ENCODE peak calls at places on chromosomes 16 and 17, in five cellular contexts. Q is CD8-positive, alpha-beta T cell; C is cardiac muscle cell; V is prostate gland; S is neural progenitor cell. A is an unnamed sample.
A peak's percentile ranks its signal among the peaks of the same experiment; 100 is the strongest.

GRCh38 chr16:87474017-87474416 is 18.8 kb downstream of the ZCCHC14 start:
- DNase-seq in Q (no peak), C (no peak), V (no peak), S (no peak), A (no peak)

GRCh38 chr16:30605148-30605547 is 5.0 kb downstream of the ZNF689 start:
- DNase-seq in Q (no peak), C (no peak), V (no peak), S (no peak), A (no peak)

GRCh38 chr16:68473358-68474064 is 25.2 kb upstream of the SMPD3 start:
- DNase-seq in Q (no peak), C (no peak), V (no peak), S (no peak), A (no peak)

GRCh38 chr16:89741342-89742014 is 20.1 kb downstream of the ZNF276 start:
- DNase-seq in Q (no peak), C (peak; percentile 65), V (no peak), S (no peak), A (no peak)

GRCh38 chr17:31838641-31839225 is 20.3 kb downstream of the COPRS start:
- DNase-seq in Q (no peak), C (no peak), V (no peak), S (no peak), A (no peak)

GRCh38 chr17:4499431-4500187 is 928 bp downstream of the SPNS2 start:
- DNase-seq in Q (no peak), C (no peak), V (no peak), S (peak; percentile 72), A (no peak)

GRCh38 chr17:63918305-63918704 is 334 bp downstream of the GH1 start:
- DNase-seq in Q (no peak), C (no peak), V (no peak), S (peak; percentile 62), A (no peak)

GRCh38 chr17:62819511-62820221 is 11.6 kb upstream of the MARCHF10 start:
- DNase-seq in Q (no peak), C (peak; percentile 82), V (peak; percentile 85), S (peak; percentile 67), A (peak; percentile 63)

GRCh38 chr16:12160249-12160648 is 183.7 kb downstream of the SNX29 start:
- DNase-seq in Q (no peak), C (no peak), V (no peak), S (no peak), A (no peak)

GRCh38 chr16:67156146-67156844 is 3.4 kb downstream of the TRADD start:
- DNase-seq in Q (no peak), C (no peak), V (no peak), S (no peak), A (no peak)

GRCh38 chr17:4209611-4210010 is 54.2 kb downstream of the ANKFY1 start:
- DNase-seq in Q (no peak), C (no peak), V (no peak), S (no peak), A (no peak)

GRCh38 chr17:5583426-5584382 is 605 bp downstream of the NLRP1 start:
- DNase-seq in Q (no peak), C (no peak), V (no peak), S (no peak), A (peak; percentile 29)

GRCh38 chr17:34154916-34155730 is 100.0 kb upstream of the CCL2 start:
- DNase-seq in Q (no peak), C (no peak), V (no peak), S (peak; percentile 31), A (no peak)

GRCh38 chr17:82269882-82270500 is 3.5 kb downstream of the CSNK1D start:
- DNase-seq in Q (no peak), C (no peak), V (no peak), S (no peak), A (no peak)

GRCh38 chr17:44605116-44605505 is 47.8 kb downstream of the FZD2 start:
- DNase-seq in Q (no peak), C (no peak), V (no peak), S (no peak), A (no peak)

GRCh38 chr17:57756941-57757340 is 11.8 kb upstream of the CCDC182 start:
- DNase-seq in Q (no peak), C (no peak), V (no peak), S (peak; percentile 32), A (no peak)

GRCh38 chr17:8326591-8327583 is 12.8 kb upstream of the ODF4 start:
- DNase-seq in Q (peak; percentile 12), C (peak; percentile 39), V (no peak), S (peak; percentile 66), A (peak; percentile 64)
- TF ChIP-seq CTCF in Q (no peak), C (no peak), V (no peak), S (no peak), A (no peak)

GRCh38 chr16:71648162-71648561 is 22.2 kb downstream of the MARVELD3 start:
- DNase-seq in Q (no peak), C (no peak), V (no peak), S (no peak), A (no peak)

GRCh38 chr16:71648921-71649320 is 22.9 kb downstream of the MARVELD3 start:
- DNase-seq in Q (no peak), C (no peak), V (no peak), S (peak; percentile 33), A (no peak)

GRCh38 chr16:71647391-71647790 is 21.4 kb downstream of the MARVELD3 start:
- DNase-seq in Q (no peak), C (no peak), V (no peak), S (no peak), A (no peak)

GRCh38 chr16:71645450-71645849 is 19.5 kb downstream of the MARVELD3 start:
- DNase-seq in Q (no peak), C (peak; percentile 17), V (no peak), S (peak; percentile 51), A (no peak)
- H3K36me3 ChIP-seq in Q (peaks cover 7% of the 10 kb centered on the region), C (peaks cover 5% of the 10 kb centered on the region), V (no peaks in the 10 kb centered on the region), S (no peaks in the 10 kb centered on the region), A (peaks cover 51% of the 10 kb centered on the region)

GRCh38 chr16:46568472-46569230 is 52.5 kb downstream of the SHCBP1 start:
- DNase-seq in Q (no peak), C (no peak), V (no peak), S (no peak), A (no peak)
- TF ChIP-seq CTCF in Q (no peak), C (no peak), V (no peak), S (no peak), A (no peak)

GRCh38 chr17:68906638-68907037 is 48.6 kb downstream of the ABCA8 start:
- DNase-seq in Q (no peak), C (peak; percentile 8), V (no peak), S (peak; percentile 32), A (no peak)
- H3K36me3 ChIP-seq in Q (no peaks in the 10 kb centered on the region), C (no peaks in the 10 kb centered on the region), V (no peaks in the 10 kb centered on the region), S (no peaks in the 10 kb centered on the region), A (no peaks in the 10 kb centered on the region)

GRCh38 chr17:50953518-50953830 is 87.3 kb upstream of the TOB1 start:
- DNase-seq in Q (no peak), C (no peak), V (no peak), S (no peak), A (peak; percentile 56)

GRCh38 chr17:50955160-50955559 is 89.0 kb upstream of the TOB1 start:
- DNase-seq in Q (no peak), C (no peak), V (no peak), S (no peak), A (no peak)

GRCh38 chr17:50954641-50955121 is 88.5 kb upstream of the TOB1 start:
- DNase-seq in Q (no peak), C (no peak), V (no peak), S (no peak), A (no peak)

GRCh38 chr17:50952889-50953288 is 86.7 kb upstream of the TOB1 start:
- DNase-seq in Q (no peak), C (no peak), V (no peak), S (no peak), A (no peak)

DNA sequence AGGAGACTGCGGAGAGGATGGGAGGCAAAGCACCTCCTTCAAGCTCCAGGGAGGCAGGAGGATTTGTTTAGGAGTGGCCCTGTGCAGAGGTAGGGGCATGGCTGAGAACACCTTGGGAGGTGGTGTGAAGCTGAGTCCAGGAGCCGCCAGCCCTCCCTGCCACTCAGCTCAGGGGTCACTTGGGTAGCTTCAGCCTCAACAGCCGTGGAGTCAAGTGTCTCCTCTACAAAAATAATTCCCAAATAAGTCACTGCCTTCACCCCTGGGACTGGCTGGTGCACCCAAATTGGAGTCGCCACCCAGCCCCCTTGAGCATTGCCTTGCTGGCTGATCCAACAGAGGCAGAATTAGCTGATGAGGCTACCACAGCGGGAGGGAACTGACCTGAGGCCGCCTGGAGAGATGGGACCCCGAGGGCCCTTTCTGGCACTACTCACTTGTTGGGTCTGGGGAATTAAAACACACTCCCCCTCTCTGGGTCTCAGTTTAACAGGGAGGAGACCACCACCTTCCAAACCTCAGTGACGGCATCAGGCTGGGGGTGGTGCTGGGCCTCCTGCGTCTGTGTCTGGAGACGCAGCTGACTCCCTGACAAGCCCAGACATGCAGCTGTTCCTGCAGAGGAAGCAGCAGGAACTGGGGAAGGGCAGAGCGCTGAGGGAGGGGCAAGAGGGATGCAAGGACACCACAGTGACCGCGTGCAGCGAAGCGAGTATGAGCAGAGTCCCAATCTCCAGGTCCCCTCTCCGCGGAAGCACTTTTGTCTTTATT is 87.9 kb upstream of the TOB1 start:
- DNase-seq in Q (no peak), C (no peak), V (peak; percentile 85), S (peak; percentile 69), A (peak; percentile 70)
- TF ChIP-seq CTCF in Q (no peak), C (no peak), V (no peak), S (no peak), A (no peak)

A was measured in psoas muscle.